ENCODE peak calls at places on chromosomes 11 and 22, in eight cellular contexts. J, N, B, W, D, P, H and F are unnamed samples.

GRCh38 chr22:35844886-35845285 is 127.2 kb downstream of the APOL5 start:
- DNase-seq in P (no peak), B (no peak), W (no peak), D (no peak), N (no peak), J (no peak), H (no peak), F (no peak)

GRCh38 chr11:3213659-3214419 is 4.8 kb downstream of the MRGPRG start:
- DNase-seq in D (no peak), W (peak), H (no peak), P (peak), J (no peak), B (no peak), N (no peak), F (no peak)

GRCh38 chr11:116993599-116993998 is 104.6 kb downstream of the SIK3 start:
- DNase-seq in N (no peak), W (no peak), H (peak), J (no peak), D (peak), B (no peak), P (peak), F (no peak)

GRCh38 chr22:45208993-45209838 is 31.5 kb downstream of the KIAA0930 start:
- DNase-seq in N (no peak), J (peak), P (peak), D (peak), W (peak), H (peak), B (no peak), F (no peak)

GRCh38 chr22:36333632-36334031 is 54.1 kb downstream of the MYH9 start:
- DNase-seq in W (no peak), B (no peak), N (peak), J (no peak), D (no peak), H (no peak), P (no peak), F (no peak)

GRCh38 chr11:78149646-78150045 is 10.2 kb upstream of the ALG8 start:
- DNase-seq in P (no peak), D (peak), N (no peak), H (peak), B (no peak), J (peak), W (no peak), F (no peak)

GRCh38 chr22:19041403-19042074 is 80.7 kb downstream of the DGCR2 start:
- DNase-seq in D (no peak), P (no peak), H (no peak), W (peak), J (no peak), N (no peak), B (no peak), F (no peak)

GRCh38 chr11:2932850-2933251 is 3.6 kb upstream of the PHLDA2 start:
- DNase-seq in B (no peak), H (peak), W (no peak), D (no peak), J (peak), N (peak), P (no peak), F (no peak)

GRCh38 chr22:27836181-27836580 is 34.6 kb upstream of the MN1 start:
- DNase-seq in H (no peak), B (no peak), J (no peak), N (no peak), D (no peak), P (no peak), W (peak), F (no peak)

GRCh38 chr22:28925916-28926315 is 42.5 kb downstream of the ZNRF3 start:
- DNase-seq in D (no peak), N (no peak), P (peak), J (no peak), B (no peak), H (no peak), W (peak), F (no peak)

GRCh38 chr11:69892986-69893555 is 73.9 kb upstream of the FGF3 start:
- DNase-seq in B (no peak), J (no peak), D (no peak), P (no peak), W (no peak), N (peak), H (no peak), F (no peak)

GRCh38 chr11:29527391-29527936 is 489.4 kb downstream of the KCNA4 start:
- DNase-seq in P (peak), D (peak), H (peak), J (peak), B (no peak), N (peak), W (no peak), F (no peak)
- TF ChIP-seq CTCF in P (peak), D (peak), H (peak), J (peak), B (peak), N (peak), W (peak), F (peak)

GRCh38 chr22:50102946-50103345 is 13.1 kb downstream of the MOV10L1 start:
- DNase-seq in N (no peak), D (no peak), H (no peak), B (no peak), J (no peak), W (no peak), P (peak), F (peak)
- TF ChIP-seq CTCF in N (no peak), D (no peak), H (no peak), B (peak), J (no peak), W (peak), P (no peak), F (peak)

DNA sequence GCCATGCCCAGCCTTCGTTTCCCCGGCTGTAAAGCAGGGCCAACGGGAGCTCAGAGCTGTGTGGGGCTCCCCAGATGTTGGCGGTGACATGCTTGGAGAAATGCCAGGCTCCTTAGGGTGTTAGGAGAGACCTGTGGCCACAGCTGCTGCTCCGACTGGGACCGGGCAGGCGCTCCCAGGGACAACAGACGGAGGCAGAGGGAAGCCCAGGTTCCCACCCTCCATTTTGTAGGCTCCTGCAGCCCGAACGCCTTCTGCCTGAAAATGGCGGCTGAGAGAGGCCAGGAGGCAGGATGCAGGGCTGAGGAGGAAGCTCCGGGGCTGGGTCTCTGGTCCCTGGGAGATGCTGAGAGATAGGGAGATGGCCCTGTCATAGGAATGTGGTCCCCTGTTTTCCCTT is 10.0 kb downstream of the CD6 start:
- DNase-seq in P (no peak), H (no peak), N (no peak), B (no peak), D (no peak), W (peak), J (no peak), F (no peak)
- TF ChIP-seq CTCF in P (no peak), H (no peak), N (no peak), B (no peak), D (no peak), W (no peak), J (no peak), F (no peak)

GRCh38 chr11:44316388-44317240 is 6.7 kb upstream of the ALX4 start:
- DNase-seq in P (peak), J (no peak), B (no peak), W (peak), D (no peak), N (no peak), H (no peak), F (no peak)

GRCh38 chr11:44313701-44314489 is 4.0 kb upstream of the ALX4 start:
- DNase-seq in D (peak), N (no peak), J (no peak), H (no peak), B (no peak), P (no peak), W (no peak), F (no peak)

GRCh38 chr11:44314733-44315132 is 4.8 kb upstream of the ALX4 start:
- DNase-seq in D (no peak), N (no peak), H (no peak), W (no peak), P (no peak), B (no peak), J (no peak), F (no peak)

GRCh38 chr11:44318369-44318768 is 8.4 kb upstream of the ALX4 start:
- DNase-seq in P (no peak), H (no peak), B (no peak), N (no peak), J (no peak), D (no peak), W (no peak), F (no peak)

GRCh38 chr11:44315947-44316387 is 6.0 kb upstream of the ALX4 start:
- DNase-seq in W (peak), D (no peak), H (no peak), N (no peak), B (no peak), J (peak), P (peak), F (no peak)
- TF ChIP-seq CTCF in W (peak), D (peak), H (no peak), N (no peak), B (no peak), J (no peak), P (no peak), F (no peak)

GRCh38 chr11:60482361-60482760 is 10.2 kb upstream of the MS4A12 start:
- DNase-seq in B (no peak), W (no peak), P (no peak), J (no peak), D (no peak), N (no peak), H (no peak), F (no peak)

DNA sequence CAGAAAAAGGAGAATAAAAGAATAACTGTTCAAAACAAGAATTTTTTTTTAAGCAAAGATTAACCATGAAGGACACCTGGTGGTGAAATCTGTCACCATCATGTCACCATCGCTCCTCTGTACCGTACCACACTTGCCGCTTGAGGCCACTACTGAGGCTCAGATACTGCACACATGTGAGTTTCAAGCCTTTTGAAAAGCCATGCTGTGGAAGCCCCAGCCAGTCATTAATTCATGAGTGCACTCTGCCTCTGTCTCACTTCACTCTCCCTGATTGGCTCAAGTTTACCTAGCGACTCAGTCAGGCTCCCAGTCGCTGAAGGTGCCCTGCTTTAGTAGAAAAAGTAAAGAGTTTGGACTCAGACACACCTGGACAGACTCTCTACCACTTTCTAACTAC is 6.6 kb upstream of the MS4A12 start:
- DNase-seq in B (peak), D (no peak), J (no peak), N (peak), W (peak), H (no peak), P (peak), F (peak)
- TF ChIP-seq CTCF in B (peak), D (no peak), J (peak), N (peak), W (peak), H (no peak), P (peak), F (peak)

GRCh38 chr11:110090466-110091026 is 2.6 kb upstream of the ZC3H12C start:
- DNase-seq in H (no peak), N (no peak), J (no peak), W (no peak), B (no peak), D (no peak), P (no peak), F (no peak)

GRCh38 chr11:110093407-110094297 is 460 bp downstream of the ZC3H12C start:
- DNase-seq in B (peak), P (peak), N (peak), W (peak), J (peak), D (peak), H (peak), F (peak)

GRCh38 chr11:110091995-110092576 is 1.1 kb upstream of the ZC3H12C start:
- DNase-seq in J (no peak), B (no peak), N (no peak), P (peak), D (no peak), W (no peak), H (peak), F (no peak)

GRCh38 chr11:110094298-110095073 is 1.3 kb downstream of the ZC3H12C start:
- DNase-seq in B (no peak), P (no peak), D (no peak), J (no peak), H (no peak), N (no peak), W (no peak), F (no peak)

DNA sequence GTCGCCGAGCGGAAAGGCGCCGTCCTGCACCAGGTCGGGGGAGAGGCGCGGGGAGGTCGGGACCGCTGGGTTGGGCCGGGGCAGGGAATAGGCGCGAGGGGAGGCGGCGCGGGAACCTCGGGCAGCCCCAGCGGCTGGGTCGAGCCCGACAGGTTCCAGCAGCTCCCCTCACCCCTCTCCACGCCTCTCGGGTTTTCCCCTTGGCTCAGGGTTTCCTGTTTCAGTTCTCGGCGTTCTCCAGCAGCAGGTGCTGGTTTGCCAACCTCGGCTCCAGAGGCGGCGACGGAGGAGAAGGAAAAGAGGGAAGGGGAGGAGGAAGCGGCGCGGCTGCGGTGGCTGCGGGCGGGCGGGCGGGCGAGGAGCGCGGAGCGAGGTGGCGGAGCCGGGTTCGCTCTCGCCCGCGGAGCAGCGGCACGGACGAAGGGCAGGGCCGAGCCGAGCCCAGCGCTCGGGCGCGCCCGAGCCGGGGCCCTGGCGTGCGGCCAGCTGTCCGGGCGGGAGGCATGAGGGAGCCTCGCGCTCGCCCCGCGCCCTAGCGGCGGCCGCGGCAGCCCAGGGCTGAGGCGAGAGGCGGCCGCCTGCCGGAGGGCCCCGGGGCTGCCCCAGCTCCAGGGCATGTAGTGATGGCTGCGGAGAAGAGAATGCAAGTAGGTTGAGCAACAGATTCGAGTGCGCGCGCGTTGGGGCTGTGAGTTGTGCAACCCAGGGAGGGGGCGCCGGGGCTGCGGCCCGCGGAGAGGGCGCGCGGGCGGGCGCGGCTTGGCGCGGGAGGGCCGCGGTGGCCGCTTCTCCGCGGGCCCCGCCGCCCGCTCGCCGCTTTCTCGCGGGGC is at the start of gene ZC3H12C:
- DNase-seq in B (peak), N (peak), H (peak), J (peak), W (peak), D (peak), P (peak), F (peak)
- TF ChIP-seq CTCF in B (peak), N (peak), H (peak), J (peak), W (peak), D (peak), P (peak), F (peak)

DNA sequence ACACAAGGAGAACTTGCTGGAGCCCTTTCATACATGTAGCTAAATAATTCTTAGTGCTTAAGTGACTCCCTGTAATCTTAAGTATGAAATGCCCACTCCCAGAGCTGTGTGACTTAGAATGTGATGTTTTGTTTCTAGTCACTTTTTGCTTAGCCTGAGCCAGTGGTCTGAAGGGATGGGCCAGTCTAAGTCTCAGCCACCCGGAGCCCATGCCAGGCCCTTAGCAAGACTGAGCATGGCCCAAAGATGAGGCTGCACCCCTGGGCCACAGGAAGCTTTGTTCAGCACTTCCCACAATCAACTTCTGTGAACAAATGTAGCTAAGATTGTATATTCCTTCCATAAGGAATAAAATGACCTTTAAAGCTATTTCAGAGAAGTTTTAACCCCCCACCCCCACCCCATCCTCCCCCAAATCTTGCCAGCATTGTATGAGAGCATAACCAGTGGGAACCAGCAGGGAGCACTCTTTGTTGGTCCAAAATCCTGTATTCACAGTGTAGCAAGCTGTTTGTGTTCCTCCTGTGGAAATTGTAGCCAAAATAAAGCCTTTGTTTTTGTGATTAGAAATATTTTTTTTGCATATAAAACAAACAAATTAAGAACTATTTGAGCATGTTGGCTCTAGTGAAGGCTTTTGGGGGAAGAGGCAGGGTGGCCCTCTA is 73.8 kb upstream of the GAL start:
- DNase-seq in B (no peak), H (no peak), N (no peak), J (peak), P (peak), D (peak), W (no peak), F (no peak)
- TF ChIP-seq CTCF in B (no peak), H (peak), N (peak), J (peak), P (peak), D (peak), W (peak), F (no peak)

GRCh38 chr22:39560127-39560526 is 10.4 kb upstream of the CACNA1I start:
- DNase-seq in B (no peak), W (no peak), J (no peak), H (no peak), P (no peak), N (peak), D (no peak), F (no peak)
- TF ChIP-seq CTCF in B (no peak), W (no peak), J (no peak), H (no peak), P (no peak), N (no peak), D (no peak), F (no peak)

GRCh38 chr11:102935514-102935913 is 20.0 kb downstream of the MMP13 start:
- DNase-seq in N (no peak), J (no peak), W (no peak), D (no peak), H (no peak), P (peak), B (no peak), F (no peak)
- TF ChIP-seq CTCF in N (no peak), J (peak), W (peak), D (no peak), H (no peak), P (peak), B (peak), F (no peak)

DNA sequence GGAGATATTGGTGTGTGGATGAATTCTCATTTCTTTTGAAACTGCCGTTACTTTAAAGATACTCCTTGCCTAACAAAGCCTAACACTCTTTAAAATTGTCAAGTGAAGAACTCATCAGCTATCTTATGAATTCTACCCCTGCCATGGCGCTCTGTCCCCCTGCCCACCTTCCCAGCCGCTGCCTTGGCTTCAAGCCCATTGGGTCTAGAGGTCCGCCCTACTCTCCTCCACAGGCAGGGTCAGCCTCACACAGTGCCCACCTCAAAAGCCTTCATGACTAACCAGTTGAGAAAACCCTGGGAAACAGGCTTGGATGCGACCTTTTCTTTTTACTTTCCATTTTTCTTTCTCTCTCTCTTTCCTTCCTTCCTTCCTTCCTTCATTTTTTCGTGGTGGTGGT is 128.6 kb downstream of the RRAS2 start:
- DNase-seq in J (no peak), W (no peak), P (no peak), B (no peak), N (no peak), H (no peak), D (no peak), F (no peak)
- TF ChIP-seq CTCF in J (no peak), W (no peak), P (no peak), B (no peak), N (no peak), H (no peak), D (no peak), F (no peak)